ENCODE peak calls at places on chromosomes 13 and 19, in four cellular contexts. M is WTC11, R is SK-N-SH, S is GM12878. U is an unnamed sample.

GRCh38 chr13:20566424-20566916 is 487 bp upstream of the IFT88 start:
- DNase-seq in M (no peak), R (no peak), S (no peak), U (no peak)

GRCh38 chr19:34757441-34757840 is 15.6 kb downstream of the ZNF599 start:
- DNase-seq in M (no peak), R (no peak), S (no peak), U (no peak)

GRCh38 chr13:88937381-88937780 is 1266.2 kb downstream of the SLITRK5 start:
- DNase-seq in M (no peak), R (no peak), S (no peak), U (no peak)

GRCh38 chr13:23645851-23646250 is 75.6 kb downstream of the TNFRSF19 start:
- DNase-seq in M (no peak), R (no peak), S (no peak), U (no peak)

GRCh38 chr19:41668315-41668714 is 19.8 kb downstream of the CEACAM7 start:
- DNase-seq in M (no peak), R (no peak), S (no peak), U (no peak)

GRCh38 chr13:113561417-113562084 is 23.0 kb upstream of the TFDP1 start:
- DNase-seq in M (no peak), R (no peak), S (no peak), U (no peak)

GRCh38 chr13:114130708-114131580 is 1.5 kb downstream of the RASA3 start:
- DNase-seq in M (no peak), R (peak), S (no peak), U (peak)

GRCh38 chr19:58556633-58557252 is 1.7 kb downstream of the UBE2M start:
- DNase-seq in M (no peak), R (no peak), S (no peak), U (no peak)

GRCh38 chr13:108609353-108609752 is 20.1 kb upstream of the MYO16 start:
- DNase-seq in M (no peak), R (peak), S (no peak), U (no peak)

GRCh38 chr13:29562762-29563161 is 32.7 kb downstream of the SLC7A1 start:
- DNase-seq in M (no peak), R (no peak), S (no peak), U (no peak)

GRCh38 chr19:32017341-32017948 is 328.0 kb upstream of the ZNF507 start:
- DNase-seq in M (no peak), R (no peak), S (no peak), U (no peak)

GRCh38 chr13:26679945-26680516 is 80.6 kb downstream of the GPR12 start:
- DNase-seq in M (peak), R (no peak), S (no peak), U (peak)

GRCh38 chr13:26498524-26499208 is 58.8 kb upstream of the WASF3 start:
- DNase-seq in M (no peak), R (no peak), S (no peak), U (no peak)

GRCh38 chr19:47102561-47103135 is 10.9 kb downstream of the ZC3H4 start:
- DNase-seq in M (no peak), R (no peak), S (no peak), U (no peak)

GRCh38 chr13:44350775-44351504 is 22.7 kb upstream of the SERP2 start:
- DNase-seq in M (no peak), R (peak), S (no peak), U (no peak)

GRCh38 chr13:39835253-39835652 is 179.8 kb downstream of the COG6 start:
- DNase-seq in M (no peak), R (no peak), S (no peak), U (no peak)

GRCh38 chr13:47639716-47640447 is 361.2 kb downstream of the SUCLA2 start:
- DNase-seq in M (no peak), R (no peak), S (no peak), U (no peak)

GRCh38 chr13:97359181-97360057 is 74.5 kb upstream of the RAP2A start:
- DNase-seq in M (peak), R (peak), S (no peak), U (peak)

GRCh38 chr19:50694815-50695145 is 24.8 kb downstream of the SHANK1 start:
- DNase-seq in M (no peak), R (no peak), S (no peak), U (no peak)

GRCh38 chr19:51698296-51698695 is 5.2 kb downstream of the SPACA6 start:
- DNase-seq in M (no peak), R (peak), S (no peak), U (no peak)

GRCh38 chr19:7461841-7462629 is 26.8 kb downstream of the PEX11G start:
- DNase-seq in M (peak), R (peak), S (no peak), U (no peak)

GRCh38 chr13:21106089-21106488 is 44.7 kb upstream of the LATS2 start:
- DNase-seq in M (no peak), R (no peak), S (no peak), U (no peak)

GRCh38 chr13:44389003-44389666 is 15.5 kb downstream of the SERP2 start:
- DNase-seq in M (no peak), R (no peak), S (no peak), U (no peak)

GRCh38 chr13:77002590-77003190 is 10.8 kb downstream of the CLN5 start:
- DNase-seq in M (no peak), R (peak), S (no peak), U (no peak)

DNA sequence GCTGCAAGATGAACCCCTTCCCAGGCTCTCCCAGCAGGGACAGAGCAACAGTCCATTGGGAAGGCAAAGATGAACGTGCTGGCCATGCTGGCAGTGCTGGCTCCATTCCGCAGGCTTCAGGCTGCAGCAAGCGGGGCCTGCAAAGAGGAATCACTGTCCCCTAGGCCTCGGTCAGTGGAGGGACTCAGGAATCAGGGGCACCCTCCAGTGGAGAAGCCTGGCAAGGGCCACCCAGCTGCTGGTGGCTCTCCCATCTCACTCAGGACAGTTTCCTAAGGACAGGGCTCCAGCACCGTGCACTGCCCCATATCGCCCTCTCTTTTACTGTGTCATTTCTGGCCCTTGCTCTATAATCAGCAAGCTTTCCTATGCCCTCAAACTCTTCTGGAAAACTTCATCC is 498.6 kb downstream of the EFNB2 start:
- DNase-seq in M (peak), R (peak), S (no peak), U (no peak)
- TF ChIP-seq CTCF in M (no peak), R (no peak), S (no peak), U (no peak)

DNA sequence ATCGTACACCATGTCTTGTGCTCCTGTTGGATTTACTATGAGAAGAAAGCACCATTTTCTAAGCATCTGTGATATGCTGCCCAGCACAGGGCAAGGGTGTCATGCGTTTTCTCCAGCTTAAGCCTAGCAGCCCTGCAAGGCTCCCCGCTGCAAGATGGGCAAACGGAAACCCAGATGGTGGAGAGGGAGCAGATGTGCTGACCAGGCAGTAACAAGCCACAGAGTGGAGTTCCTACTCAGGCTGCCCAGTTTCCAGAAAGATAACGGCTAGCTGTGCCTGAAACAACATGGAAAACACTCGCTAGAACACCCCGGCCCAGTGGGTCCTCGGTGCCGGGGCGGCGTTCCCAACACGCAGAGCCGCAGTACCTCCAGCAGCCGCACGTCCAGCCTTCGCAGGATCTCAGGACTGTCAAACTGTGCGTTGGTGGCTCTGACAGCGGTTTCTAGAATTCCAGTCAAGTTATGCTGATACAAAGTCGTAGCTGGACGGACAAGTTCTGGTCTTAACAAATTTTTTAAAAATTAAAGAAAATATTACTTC is 68.4 kb downstream of the TUBGCP3 start:
- DNase-seq in M (no peak), R (no peak), S (no peak), U (no peak)
- TF ChIP-seq USF1 in M (no peak), R (no peak), S (no peak), U (no peak)

DNA sequence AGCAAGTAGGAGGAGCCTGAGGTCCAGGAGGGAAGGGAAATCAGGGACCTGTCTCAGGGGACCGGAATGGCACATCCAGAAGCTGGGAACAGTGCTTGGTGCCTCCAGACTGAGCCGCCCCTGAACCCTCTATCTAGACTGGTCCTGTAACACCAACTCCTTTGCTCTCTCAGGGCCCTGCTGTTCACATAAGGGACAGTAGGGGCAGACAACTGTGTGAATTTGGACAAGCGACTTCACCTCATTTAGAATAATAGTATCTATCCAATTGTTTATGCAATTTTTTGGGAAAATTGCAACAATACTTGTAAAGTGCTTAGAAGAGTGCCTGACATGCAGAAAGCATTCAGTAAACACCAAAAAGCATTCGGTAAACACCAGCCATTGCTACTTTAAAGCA is 14.0 kb downstream of the SYMPK start:
- DNase-seq in M (no peak), R (no peak), S (no peak), U (peak)
- TF ChIP-seq CTCF in M (peak), R (peak), S (peak), U (peak)

GRCh38 chr19:18479964-18480723 is 41.7 kb downstream of the ELL start:
- DNase-seq in M (no peak), R (no peak), S (no peak), U (no peak)
- TF ChIP-seq USF1 in M (no peak), R (no peak), S (no peak), U (no peak)

DNA sequence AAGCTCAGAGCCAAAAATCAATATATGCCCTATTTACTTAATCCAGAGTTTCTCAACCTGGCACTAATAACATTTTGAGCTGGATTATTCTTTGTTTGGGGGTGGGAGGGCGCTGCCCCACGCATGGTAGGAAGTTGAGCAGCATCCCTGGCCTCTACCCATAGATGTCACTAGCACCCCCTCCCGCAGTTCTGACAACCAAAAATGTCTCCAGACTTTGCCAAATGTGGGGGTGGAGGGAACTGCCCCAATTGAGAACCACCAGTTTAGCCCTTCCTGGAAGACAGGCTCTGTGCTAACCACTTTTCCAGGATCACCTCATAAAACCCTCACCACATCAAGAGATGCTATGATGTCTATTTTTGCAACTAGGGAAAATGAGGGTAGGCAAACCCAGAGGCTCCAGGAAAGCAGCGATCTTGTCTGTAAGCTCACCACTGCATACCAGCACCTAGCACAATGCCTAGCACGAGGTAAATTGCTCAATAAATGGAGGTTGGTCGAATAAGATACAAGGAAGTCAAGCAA is 1.1 kb downstream of the TRIR start:
- DNase-seq in M (no peak), R (peak), S (no peak), U (peak)
- TF ChIP-seq CTCF in M (no peak), R (peak), S (peak), U (peak)

DNA sequence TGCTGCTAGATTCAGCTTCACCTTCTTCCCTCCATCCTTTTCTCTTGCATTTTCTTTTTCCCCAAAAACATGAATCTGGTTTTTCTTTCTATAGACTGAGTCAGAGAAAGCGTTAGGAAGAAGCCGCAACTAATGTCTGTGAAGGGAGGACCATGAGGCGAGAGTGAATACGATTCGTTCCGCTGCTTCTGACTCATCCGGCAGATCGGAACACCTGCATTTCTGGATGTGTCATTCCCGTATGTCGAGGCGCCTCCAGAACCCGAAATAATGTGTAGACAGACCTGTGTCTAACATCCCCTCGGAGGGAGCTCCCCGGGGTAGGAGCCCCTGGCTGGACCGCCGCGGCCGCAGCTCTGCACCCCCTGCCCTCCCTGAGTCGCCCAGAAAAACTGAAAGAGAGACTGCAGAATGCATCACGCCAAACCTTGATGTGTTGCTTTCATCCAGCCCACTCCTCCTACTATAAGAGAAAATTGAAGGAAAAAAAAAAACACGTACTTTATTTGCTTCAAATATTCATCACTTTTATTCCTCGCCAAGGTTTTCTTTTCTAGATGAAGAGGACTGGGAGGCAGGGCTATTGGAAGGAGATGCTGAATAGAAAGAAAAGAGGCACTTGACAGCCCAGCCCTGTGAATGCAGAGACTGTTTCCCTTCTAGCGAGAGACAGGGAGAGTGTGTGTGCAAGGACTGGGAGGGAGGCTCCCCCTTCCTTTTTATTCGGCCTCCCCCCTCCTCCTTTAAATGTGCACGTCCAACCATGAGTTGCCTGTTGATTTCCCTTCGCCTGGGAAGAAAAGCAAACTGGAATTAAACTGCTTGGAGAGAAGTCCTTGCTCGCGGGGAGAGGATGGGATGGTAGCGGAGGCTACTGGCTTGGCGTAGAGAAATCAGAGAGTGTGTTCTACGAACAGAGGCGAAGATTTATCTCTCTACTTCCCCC is 610 bp upstream of the PCDH17 start:
- DNase-seq in M (no peak), R (peak), S (no peak), U (no peak)
- TF ChIP-seq USF1 in M (no peak), R (no peak), S (no peak), U (no peak)

U was measured in K562.